ENCODE peak calls at places on chromosomes 13 and 19, in five cellular contexts. W, M, J, S and E are unnamed samples.

GRCh38 chr19:10431254-10431942 is 11.1 kb downstream of the PDE4A start:
- DNase-seq in S (peak), M (peak), J (no peak), W (no peak), E (no peak)

GRCh38 chr19:9945319-9945966 is 9.1 kb upstream of the OLFM2 start:
- DNase-seq in M (peak), S (no peak), J (no peak), W (peak), E (peak)

GRCh38 chr19:55080121-55080914 is 4.6 kb downstream of the EPS8L1 start:
- DNase-seq in M (peak), J (peak), S (peak), W (peak), E (peak)

GRCh38 chr19:15195987-15196682 is 4.7 kb downstream of the NOTCH3 start:
- DNase-seq in S (peak), M (peak), W (no peak), J (no peak), E (no peak)

GRCh38 chr13:69947577-69947976 is 160.0 kb upstream of the ATXN8OS start:
- DNase-seq in S (no peak), M (no peak), W (no peak), J (no peak), E (no peak)

GRCh38 chr13:67772807-67773453 is 542.8 kb upstream of the PCDH9 start:
- DNase-seq in W (no peak), S (no peak), J (no peak), M (no peak), E (no peak)

GRCh38 chr13:113112893-113113845 is 7.6 kb downstream of the F7 start:
- DNase-seq in W (no peak), M (no peak), S (peak), J (no peak), E (no peak)

GRCh38 chr13:36728006-36728405 is 54.2 kb downstream of the SERTM1 start:
- DNase-seq in S (no peak), M (no peak), W (no peak), J (no peak), E (no peak)

GRCh38 chr19:10427169-10427568 is 6.8 kb downstream of the PDE4A start:
- DNase-seq in W (no peak), M (no peak), J (no peak), S (no peak), E (no peak)

GRCh38 chr13:60838581-60838980 is 441.6 kb downstream of the TDRD3 start:
- DNase-seq in J (no peak), S (no peak), M (no peak), W (no peak), E (no peak)

GRCh38 chr13:98416408-98416807 is 160.5 kb downstream of the STK24 start:
- DNase-seq in J (no peak), M (no peak), W (no peak), S (no peak), E (no peak)

GRCh38 chr13:49836516-49836915 is 44.0 kb upstream of the KPNA3 start:
- DNase-seq in S (no peak), W (peak), M (no peak), J (no peak), E (no peak)

GRCh38 chr19:12974301-12975220 is 5.2 kb downstream of the DAND5 start:
- DNase-seq in W (peak), S (no peak), M (peak), J (no peak), E (no peak)

GRCh38 chr19:37950471-37951175 is 43.6 kb downstream of the SIPA1L3 start:
- DNase-seq in J (no peak), M (no peak), S (no peak), W (no peak), E (no peak)
- TF ChIP-seq JUN in J (no peak), M (no peak), S (no peak), W (no peak), E (no peak)

GRCh38 chr13:33181264-33181663 is 104.3 kb downstream of the STARD13 start:
- DNase-seq in J (no peak), S (no peak), M (no peak), W (no peak), E (no peak)

GRCh38 chr13:33178197-33178699 is 107.3 kb downstream of the STARD13 start:
- DNase-seq in W (no peak), S (no peak), M (no peak), J (no peak), E (peak)

GRCh38 chr13:33182729-33183128 is 102.8 kb downstream of the STARD13 start:
- DNase-seq in S (no peak), W (no peak), J (no peak), M (no peak), E (no peak)

GRCh38 chr13:33179463-33179862 is 106.1 kb downstream of the STARD13 start:
- DNase-seq in W (no peak), S (no peak), M (no peak), J (no peak), E (no peak)

DNA sequence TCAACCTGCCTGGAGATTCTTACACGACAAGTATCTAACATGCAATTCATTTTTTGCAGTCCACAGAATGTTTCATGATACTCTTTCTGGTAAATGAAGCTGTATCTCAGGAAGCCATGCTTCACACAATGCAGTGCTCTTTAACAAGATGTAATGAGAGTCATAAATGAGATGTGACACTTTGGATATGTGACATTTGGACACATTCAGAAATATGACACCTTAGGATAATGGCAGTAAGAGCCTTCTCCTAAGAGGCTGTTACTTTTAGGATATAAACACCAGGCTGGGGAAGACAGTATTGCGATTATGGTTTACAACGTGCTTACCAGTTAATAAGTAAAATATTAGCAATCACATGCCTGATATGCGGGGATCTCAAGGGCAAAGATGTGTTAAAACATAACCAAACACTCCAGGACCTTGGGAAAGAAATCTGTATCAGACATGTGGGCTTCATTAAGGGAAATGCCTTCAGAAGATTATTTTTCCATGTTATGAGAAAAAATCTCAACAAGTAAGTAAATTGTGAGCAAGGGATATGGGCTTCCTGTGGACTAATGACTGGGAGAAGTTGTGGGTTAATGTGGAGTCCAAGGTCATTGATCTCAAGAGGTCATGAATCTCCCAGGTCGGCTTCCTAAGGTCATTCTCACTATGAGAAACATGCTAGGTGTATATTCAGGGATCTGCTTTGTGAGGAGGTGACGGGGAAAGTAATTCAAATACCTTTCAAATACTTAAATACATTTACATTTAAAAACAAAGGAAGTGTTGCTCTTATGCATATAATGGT is 105.3 kb downstream of the STARD13 start:
- DNase-seq in J (no peak), S (no peak), M (no peak), W (peak), E (no peak)
- H3K27ac ChIP-seq in J (no peak), S (no peak), M (no peak), W (peak), E (no peak)

DNA sequence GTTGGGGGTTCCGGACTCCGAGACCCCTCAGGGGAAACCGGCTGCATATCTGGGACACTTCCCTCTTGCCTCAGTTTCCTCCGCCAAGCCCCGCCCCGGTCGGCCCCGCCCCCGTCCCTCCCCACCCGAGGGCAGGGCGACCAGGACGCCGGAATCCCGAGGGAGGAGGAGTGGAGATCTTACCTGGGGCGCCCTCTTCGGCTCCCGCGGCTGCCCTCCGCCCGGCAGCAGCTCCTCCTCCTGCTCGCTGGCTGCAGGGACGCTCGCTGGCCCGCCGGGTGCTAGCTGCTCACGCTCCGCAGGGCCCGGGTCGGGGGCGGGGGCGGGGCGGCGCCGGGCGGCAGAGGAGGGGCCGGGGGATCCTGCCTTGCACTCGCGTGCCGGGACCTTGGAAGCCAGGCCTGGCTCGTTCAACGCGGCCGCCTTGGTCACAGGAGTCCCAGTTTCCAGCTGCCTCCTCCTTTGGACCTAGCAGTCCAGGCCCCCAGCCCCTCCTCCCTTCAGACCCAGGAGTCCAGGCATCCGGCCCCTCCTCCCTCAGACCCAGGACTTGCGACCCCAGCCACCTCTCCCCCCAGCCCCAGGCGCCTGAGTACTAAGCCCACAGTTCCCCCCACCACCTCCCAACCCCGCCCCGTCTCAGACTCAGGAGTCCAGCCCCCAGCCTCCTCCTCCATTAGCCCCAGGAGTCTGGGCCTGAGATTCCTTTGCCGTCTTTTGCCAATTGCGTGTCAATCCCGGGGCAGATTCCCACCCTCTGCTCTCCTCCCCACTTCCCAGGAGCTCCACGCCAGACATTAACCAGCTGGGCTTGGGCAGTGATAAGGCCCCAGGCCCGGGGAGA is at the start of gene NTF4:
- DNase-seq in J (peak), W (peak), S (peak), M (peak), E (no peak)
- TF ChIP-seq JUN in J (no peak), W (no peak), S (no peak), M (no peak), E (no peak)

GRCh38 chr19:952680-953500 is 27.1 kb downstream of the ARID3A start:
- DNase-seq in W (peak), J (no peak), S (no peak), M (peak), E (no peak)

GRCh38 chr19:953501-954271 is 27.9 kb downstream of the ARID3A start:
- DNase-seq in J (no peak), M (no peak), S (no peak), W (no peak), E (no peak)

GRCh38 chr19:954672-955494 is 29.0 kb downstream of the ARID3A start:
- DNase-seq in S (no peak), M (peak), J (no peak), W (no peak), E (no peak)

GRCh38 chr19:955803-956746 is 28.1 kb upstream of the WDR18 start:
- DNase-seq in J (no peak), W (no peak), S (no peak), M (no peak), E (no peak)

DNA sequence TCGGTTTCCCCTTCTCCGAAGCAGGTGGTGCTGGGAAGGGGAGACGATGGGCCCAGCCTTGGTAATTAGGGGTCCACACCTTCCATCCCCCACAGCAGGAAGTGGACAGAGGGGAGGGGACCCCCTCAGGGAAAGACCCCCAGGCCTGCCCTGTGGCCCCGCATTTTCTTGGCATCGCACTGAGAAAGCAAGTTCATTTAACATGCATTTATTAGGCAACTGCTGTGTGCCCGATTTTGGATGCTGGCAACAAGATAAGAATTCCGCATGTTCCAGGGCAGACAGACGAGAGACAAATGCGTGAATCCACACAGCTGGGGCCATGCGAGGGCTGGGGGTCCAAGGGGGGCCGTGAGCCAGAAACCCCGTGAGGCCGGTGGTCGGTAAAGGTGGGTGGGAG is 28.4 kb downstream of the ARID3A start:
- DNase-seq in S (no peak), W (no peak), J (no peak), M (no peak), E (no peak)
- H3K27ac ChIP-seq in S (no peak), W (peak), J (no peak), M (peak), E (no peak)

GRCh38 chr19:38386968-38387549 is 775 bp downstream of the GGN start:
- DNase-seq in S (no peak), J (no peak), W (no peak), M (peak), E (no peak)

GRCh38 chr19:38389957-38390924 is 1.7 kb downstream of the SPRED3 start:
- DNase-seq in M (no peak), S (no peak), W (no peak), J (no peak), E (no peak)

GRCh38 chr19:38389101-38389925 is 816 bp downstream of the SPRED3 start:
- DNase-seq in S (peak), W (no peak), M (no peak), J (peak), E (peak)

GRCh38 chr19:38387550-38388309 is at the start of gene GGN:
- DNase-seq in S (peak), J (peak), M (peak), W (peak), E (peak)

GRCh38 chr19:38388310-38389100 is at the start of gene SPRED3:
- DNase-seq in M (peak), S (peak), J (peak), W (no peak), E (no peak)
- TF ChIP-seq JUN in M (no peak), S (no peak), J (peak), W (no peak), E (no peak)

DNA sequence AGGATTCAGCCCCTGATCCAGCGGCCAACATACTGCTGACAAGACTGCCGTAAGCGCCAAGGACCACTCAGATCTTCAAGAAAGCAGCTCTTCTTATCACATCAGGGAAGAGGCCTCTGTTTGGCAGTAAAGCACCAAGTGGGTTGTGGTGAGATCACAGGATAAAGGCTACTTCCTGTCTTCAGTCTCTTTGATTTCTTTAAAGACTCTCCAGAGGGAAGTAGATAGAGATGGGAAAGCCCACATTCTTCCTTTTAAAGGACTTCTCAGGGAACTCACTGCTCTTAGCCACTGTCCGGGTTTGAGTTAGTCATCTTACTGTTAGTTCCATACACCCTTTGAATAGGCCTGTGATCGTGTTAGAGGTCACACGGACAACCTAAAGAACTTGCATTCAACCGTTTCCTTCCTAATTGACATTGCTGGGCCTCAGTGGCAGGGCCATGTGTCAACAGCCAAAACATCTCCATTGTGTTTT is 47.2 kb upstream of the POMP start:
- DNase-seq in W (no peak), M (peak), S (no peak), J (no peak), E (peak)
- H3K27ac ChIP-seq in W (no peak), M (no peak), S (no peak), J (no peak), E (no peak)